ENCODE peak calls at places on chromosomes 12 and 14, in eight cellular contexts. One of them, this sample, is unnamed.

GRCh38 chr12:131065279-131065678 is 111.6 kb downstream of the ADGRD1 start:
- DNase-seq in spleen: peak
- DNase-seq in psoas muscle: no peak
- DNase-seq in transverse colon: no peak
- DNase-seq in CD4-positive, alpha-beta memory T cell: no peak
- DNase-seq in CD8-positive, alpha-beta T cell: no peak
- DNase-seq in HL-60: no peak
- DNase-seq in tibial artery: peak
- DNase-seq in this sample: no peak

GRCh38 chr12:49503674-49504180 is 35.1 kb upstream of the KCNH3 start:
- DNase-seq in CD8-positive, alpha-beta T cell: no peak
- DNase-seq in spleen: no peak
- DNase-seq in tibial artery: no peak
- DNase-seq in transverse colon: peak
- DNase-seq in HL-60: no peak
- DNase-seq in psoas muscle: no peak
- DNase-seq in CD4-positive, alpha-beta memory T cell: no peak
- DNase-seq in this sample: no peak

GRCh38 chr14:70999117-70999516 is 91.9 kb downstream of the PCNX1 start:
- DNase-seq in psoas muscle: no peak
- DNase-seq in CD4-positive, alpha-beta memory T cell: peak
- DNase-seq in CD8-positive, alpha-beta T cell: no peak
- DNase-seq in HL-60: no peak
- DNase-seq in spleen: no peak
- DNase-seq in tibial artery: no peak
- DNase-seq in transverse colon: no peak
- DNase-seq in this sample: no peak

GRCh38 chr14:51855234-51855633 is 5.2 kb upstream of the GNG2 start:
- DNase-seq in CD4-positive, alpha-beta memory T cell: no peak
- DNase-seq in psoas muscle: no peak
- DNase-seq in tibial artery: no peak
- DNase-seq in transverse colon: no peak
- DNase-seq in spleen: no peak
- DNase-seq in HL-60: no peak
- DNase-seq in CD8-positive, alpha-beta T cell: no peak
- DNase-seq in this sample: no peak

GRCh38 chr14:38297681-38298080 is 41.8 kb upstream of the CLEC14A start:
- DNase-seq in CD4-positive, alpha-beta memory T cell: no peak
- DNase-seq in spleen: no peak
- DNase-seq in transverse colon: no peak
- DNase-seq in HL-60: no peak
- DNase-seq in tibial artery: no peak
- DNase-seq in psoas muscle: no peak
- DNase-seq in CD8-positive, alpha-beta T cell: no peak
- DNase-seq in this sample: no peak

GRCh38 chr12:62301799-62302133 is 41.6 kb downstream of the USP15 start:
- DNase-seq in HL-60: no peak
- DNase-seq in psoas muscle: no peak
- DNase-seq in CD8-positive, alpha-beta T cell: no peak
- DNase-seq in tibial artery: no peak
- DNase-seq in transverse colon: no peak
- DNase-seq in CD4-positive, alpha-beta memory T cell: no peak
- DNase-seq in spleen: no peak
- DNase-seq in this sample: no peak

GRCh38 chr12:132219323-132219722 is 75.1 kb downstream of the NOC4L start:
- DNase-seq in CD4-positive, alpha-beta memory T cell: no peak
- DNase-seq in CD8-positive, alpha-beta T cell: no peak
- DNase-seq in spleen: no peak
- DNase-seq in tibial artery: no peak
- DNase-seq in transverse colon: no peak
- DNase-seq in HL-60: no peak
- DNase-seq in psoas muscle: no peak
- DNase-seq in this sample: no peak

GRCh38 chr12:46659032-46659703 is 166.6 kb downstream of the SLC38A4 start:
- DNase-seq in tibial artery: no peak
- DNase-seq in CD4-positive, alpha-beta memory T cell: no peak
- DNase-seq in transverse colon: no peak
- DNase-seq in HL-60: no peak
- DNase-seq in CD8-positive, alpha-beta T cell: no peak
- DNase-seq in spleen: no peak
- DNase-seq in psoas muscle: no peak
- DNase-seq in this sample: no peak

GRCh38 chr14:76929927-76930326 is 98.6 kb downstream of the IRF2BPL start:
- DNase-seq in tibial artery: no peak
- DNase-seq in psoas muscle: no peak
- DNase-seq in spleen: no peak
- DNase-seq in HL-60: peak
- DNase-seq in transverse colon: peak
- DNase-seq in CD8-positive, alpha-beta T cell: peak
- DNase-seq in CD4-positive, alpha-beta memory T cell: peak
- DNase-seq in this sample: no peak

GRCh38 chr12:124852329-124852831 is 11.3 kb downstream of the SCARB1 start:
- DNase-seq in HL-60: peak
- DNase-seq in transverse colon: peak
- DNase-seq in psoas muscle: no peak
- DNase-seq in CD4-positive, alpha-beta memory T cell: no peak
- DNase-seq in CD8-positive, alpha-beta T cell: no peak
- DNase-seq in tibial artery: peak
- DNase-seq in spleen: peak
- DNase-seq in this sample: no peak

GRCh38 chr12:118064608-118065007 is 3.6 kb upstream of the WSB2 start:
- DNase-seq in CD4-positive, alpha-beta memory T cell: peak
- DNase-seq in psoas muscle: no peak
- DNase-seq in HL-60: no peak
- DNase-seq in tibial artery: no peak
- DNase-seq in CD8-positive, alpha-beta T cell: no peak
- DNase-seq in spleen: no peak
- DNase-seq in transverse colon: no peak
- DNase-seq in this sample: no peak

GRCh38 chr12:26318661-26319068 is 123.3 kb downstream of the SSPN start:
- DNase-seq in tibial artery: peak
- DNase-seq in CD4-positive, alpha-beta memory T cell: no peak
- DNase-seq in spleen: no peak
- DNase-seq in transverse colon: peak
- DNase-seq in CD8-positive, alpha-beta T cell: no peak
- DNase-seq in HL-60: no peak
- DNase-seq in psoas muscle: peak
- DNase-seq in this sample: no peak

GRCh38 chr14:104794641-104795467 is 694 bp downstream of the AKT1 start:
- DNase-seq in CD4-positive, alpha-beta memory T cell: peak
- DNase-seq in CD8-positive, alpha-beta T cell: no peak
- DNase-seq in tibial artery: no peak
- DNase-seq in spleen: peak
- DNase-seq in transverse colon: peak
- DNase-seq in psoas muscle: no peak
- DNase-seq in HL-60: no peak
- DNase-seq in this sample: no peak

GRCh38 chr14:32821989-32822653 is 116.6 kb upstream of the NPAS3 start:
- DNase-seq in psoas muscle: no peak
- DNase-seq in tibial artery: no peak
- DNase-seq in HL-60: no peak
- DNase-seq in spleen: no peak
- DNase-seq in CD8-positive, alpha-beta T cell: no peak
- DNase-seq in CD4-positive, alpha-beta memory T cell: no peak
- DNase-seq in transverse colon: no peak
- DNase-seq in this sample: no peak

GRCh38 chr12:43711348-43711747 is 47.2 kb downstream of the PUS7L start:
- DNase-seq in psoas muscle: no peak
- DNase-seq in transverse colon: no peak
- DNase-seq in spleen: no peak
- DNase-seq in HL-60: no peak
- DNase-seq in CD8-positive, alpha-beta T cell: no peak
- DNase-seq in CD4-positive, alpha-beta memory T cell: no peak
- DNase-seq in tibial artery: no peak
- DNase-seq in this sample: no peak

GRCh38 chr12:38411426-38411825 is 94.9 kb downstream of the ALG10B start:
- DNase-seq in transverse colon: no peak
- DNase-seq in tibial artery: no peak
- DNase-seq in spleen: no peak
- DNase-seq in CD4-positive, alpha-beta memory T cell: no peak
- DNase-seq in psoas muscle: no peak
- DNase-seq in CD8-positive, alpha-beta T cell: no peak
- DNase-seq in HL-60: no peak
- DNase-seq in this sample: peak

GRCh38 chr14:38357557-38357956 is 101.7 kb upstream of the CLEC14A start:
- DNase-seq in spleen: no peak
- DNase-seq in tibial artery: no peak
- DNase-seq in CD8-positive, alpha-beta T cell: no peak
- DNase-seq in transverse colon: no peak
- DNase-seq in HL-60: no peak
- DNase-seq in CD4-positive, alpha-beta memory T cell: no peak
- DNase-seq in psoas muscle: no peak
- DNase-seq in this sample: no peak

GRCh38 chr14:69660344-69661193 is 49.2 kb downstream of the SUSD6 start:
- DNase-seq in spleen: no peak
- DNase-seq in HL-60: no peak
- DNase-seq in tibial artery: no peak
- DNase-seq in CD4-positive, alpha-beta memory T cell: no peak
- DNase-seq in transverse colon: no peak
- DNase-seq in psoas muscle: no peak
- DNase-seq in CD8-positive, alpha-beta T cell: no peak
- DNase-seq in this sample: no peak

GRCh38 chr12:47882796-47883546 is 21.8 kb downstream of the VDR start:
- DNase-seq in CD4-positive, alpha-beta memory T cell: peak
- DNase-seq in transverse colon: peak
- DNase-seq in tibial artery: no peak
- DNase-seq in CD8-positive, alpha-beta T cell: no peak
- DNase-seq in HL-60: no peak
- DNase-seq in psoas muscle: no peak
- DNase-seq in spleen: no peak
- DNase-seq in this sample: no peak
- H3K27ac ChIP-seq in CD4-positive, alpha-beta memory T cell: peak
- H3K27ac ChIP-seq in transverse colon: peak
- H3K27ac ChIP-seq in tibial artery: no peak
- H3K27ac ChIP-seq in CD8-positive, alpha-beta T cell: no peak
- H3K27ac ChIP-seq in HL-60: no peak
- H3K27ac ChIP-seq in psoas muscle: no peak
- H3K27ac ChIP-seq in spleen: no peak
- H3K27ac ChIP-seq in this sample: no peak

GRCh38 chr12:100721193-100721592 is 73.4 kb upstream of the ANO4 start:
- DNase-seq in CD4-positive, alpha-beta memory T cell: no peak
- DNase-seq in spleen: no peak
- DNase-seq in psoas muscle: no peak
- DNase-seq in CD8-positive, alpha-beta T cell: no peak
- DNase-seq in tibial artery: no peak
- DNase-seq in HL-60: no peak
- DNase-seq in transverse colon: no peak
- DNase-seq in this sample: no peak
- H3K27ac ChIP-seq in CD4-positive, alpha-beta memory T cell: no peak
- H3K27ac ChIP-seq in spleen: no peak
- H3K27ac ChIP-seq in psoas muscle: no peak
- H3K27ac ChIP-seq in CD8-positive, alpha-beta T cell: no peak
- H3K27ac ChIP-seq in tibial artery: no peak
- H3K27ac ChIP-seq in HL-60: no peak
- H3K27ac ChIP-seq in transverse colon: no peak
- H3K27ac ChIP-seq in this sample: no peak

DNA sequence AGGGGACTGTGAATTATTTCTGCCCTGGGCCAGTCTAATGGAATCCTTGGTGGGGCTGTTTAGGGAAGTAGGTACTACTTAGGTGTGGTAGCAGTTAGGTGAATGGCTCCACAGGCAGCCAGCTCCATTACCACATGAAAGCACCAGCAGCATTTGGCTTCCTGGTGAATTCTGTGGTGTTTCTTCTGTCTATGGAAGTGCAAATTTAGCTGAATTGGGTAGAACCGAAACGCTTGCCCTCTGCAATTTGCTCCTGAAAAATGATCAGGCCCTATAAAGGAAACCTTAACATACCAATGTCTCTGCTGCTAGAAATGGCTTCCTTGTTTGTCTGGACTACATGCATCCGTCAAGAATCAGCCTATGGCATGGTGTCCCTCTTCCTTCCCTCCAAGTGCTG is 16.4 kb downstream of the FLRT2 start:
- DNase-seq in CD8-positive, alpha-beta T cell: no peak
- DNase-seq in spleen: no peak
- DNase-seq in HL-60: no peak
- DNase-seq in tibial artery: no peak
- DNase-seq in CD4-positive, alpha-beta memory T cell: no peak
- DNase-seq in transverse colon: no peak
- DNase-seq in psoas muscle: no peak
- DNase-seq in this sample: no peak
- H3K27ac ChIP-seq in CD8-positive, alpha-beta T cell: no peak
- H3K27ac ChIP-seq in spleen: no peak
- H3K27ac ChIP-seq in HL-60: no peak
- H3K27ac ChIP-seq in tibial artery: no peak
- H3K27ac ChIP-seq in CD4-positive, alpha-beta memory T cell: no peak
- H3K27ac ChIP-seq in transverse colon: no peak
- H3K27ac ChIP-seq in psoas muscle: no peak
- H3K27ac ChIP-seq in this sample: no peak

DNA sequence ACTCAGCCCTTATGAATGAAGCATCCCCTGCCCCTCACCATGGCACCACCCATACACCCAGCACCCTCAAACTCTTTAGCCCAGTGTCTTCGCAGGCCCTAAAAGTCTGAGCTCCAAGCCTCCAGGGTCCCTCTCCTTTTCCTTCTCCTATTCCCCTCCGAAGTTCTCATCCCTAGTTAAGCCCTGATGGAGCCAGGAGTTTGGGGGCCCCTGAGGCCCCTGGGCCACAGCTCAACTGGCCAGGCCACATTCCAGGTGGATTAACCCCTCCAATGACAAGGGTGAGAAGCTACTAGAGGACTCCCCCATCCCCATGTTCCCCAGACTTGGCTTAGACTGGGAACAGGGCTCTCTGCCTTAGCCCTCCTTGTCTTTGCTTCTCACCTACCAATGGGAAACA is 2.6 kb downstream of the RARG start:
- DNase-seq in psoas muscle: no peak
- DNase-seq in HL-60: no peak
- DNase-seq in tibial artery: no peak
- DNase-seq in CD4-positive, alpha-beta memory T cell: no peak
- DNase-seq in CD8-positive, alpha-beta T cell: no peak
- DNase-seq in transverse colon: no peak
- DNase-seq in spleen: peak
- DNase-seq in this sample: no peak
- H3K27ac ChIP-seq in psoas muscle: no peak
- H3K27ac ChIP-seq in HL-60: no peak
- H3K27ac ChIP-seq in tibial artery: peak
- H3K27ac ChIP-seq in CD4-positive, alpha-beta memory T cell: no peak
- H3K27ac ChIP-seq in CD8-positive, alpha-beta T cell: no peak
- H3K27ac ChIP-seq in transverse colon: no peak
- H3K27ac ChIP-seq in spleen: no peak
- H3K27ac ChIP-seq in this sample: no peak